ENCODE peak calls at places on chromosomes 16 and 17, in six cellular contexts. N is naive thymus-derived CD8-positive, alpha-beta T cell; T is iPS-NIHi11; R is NCI-H1092; A is astrocyte of the hippocampus; Q is naive thymus-derived CD4-positive, alpha-beta T cell. P is an unnamed sample.

GRCh38 chr16:12582696-12583095 is 221.0 kb downstream of the CPPED1 start:
- DNase-seq in R (no peak), A (no peak), N (no peak), Q (no peak), T (no peak), P (no peak)

GRCh38 chr17:60421273-60422161 is 772 bp upstream of the CHCT1 start:
- DNase-seq in R (peak), Q (peak), T (peak), A (peak), N (peak), P (no peak)

GRCh38 chr17:38435795-38436194 is 7.5 kb downstream of the ARHGAP23 start:
- DNase-seq in Q (no peak), N (no peak), A (no peak), R (no peak), T (no peak), P (no peak)

GRCh38 chr16:83912152-83912948 is 13.4 kb downstream of the MLYCD start:
- DNase-seq in Q (no peak), N (no peak), T (peak), A (no peak), R (no peak), P (no peak)

GRCh38 chr16:75762746-75763145 is 36.5 kb upstream of the CPHXL start:
- DNase-seq in R (no peak), N (no peak), T (no peak), A (no peak), Q (no peak), P (no peak)

GRCh38 chr17:77456951-77457548 is 316.3 kb downstream of the SEC14L1 start:
- DNase-seq in N (no peak), R (no peak), A (no peak), Q (peak), T (no peak), P (no peak)

GRCh38 chr16:31430380-31431052 is 2.4 kb upstream of the COX6A2 start:
- DNase-seq in Q (no peak), A (no peak), R (no peak), N (no peak), T (no peak), P (no peak)

GRCh38 chr17:48995871-48996695 is 1.1 kb upstream of the IGF2BP1 start:
- DNase-seq in T (peak), N (no peak), Q (peak), R (no peak), A (peak), P (no peak)

GRCh38 chr17:81081619-81082176 is 46.7 kb downstream of the BAIAP2 start:
- DNase-seq in T (no peak), N (no peak), Q (no peak), R (no peak), A (no peak), P (no peak)

GRCh38 chr16:48082516-48082915 is 73.3 kb downstream of the ABCC12 start:
- DNase-seq in R (no peak), A (peak), Q (no peak), T (no peak), N (no peak), P (no peak)